ENCODE peak calls at places on chromosome 7, in nine cellular contexts. F, R, E, B, H, I, S, P and T are unnamed samples.
A peak's percentile ranks its signal among the peaks of the same experiment; 100 is the strongest.

GRCh38 chr7:2488681-2489080 is 12.5 kb upstream of the GRIFIN start:
- ATAC-seq in F (no peak), R (no peak), E (no peak), B (no peak), H (no peak), I (no peak), S (peak; percentile 16), P (no peak), T (peak; percentile 19)

GRCh38 chr7:84207620-84208019 is 13.0 kb upstream of the SEMA3A start:
- ATAC-seq in F (no peak), R (no peak), E (no peak), B (no peak), H (no peak), I (no peak), S (no peak), P (no peak), T (no peak)

GRCh38 chr7:32536585-32536984 is 41.3 kb downstream of the AVL9 start:
- ATAC-seq in F (no peak), R (peak; percentile 39), E (no peak), B (no peak), H (peak; percentile 34), I (no peak), S (no peak), P (no peak), T (no peak)

GRCh38 chr7:139767561-139767982 is 10.2 kb downstream of the HIPK2 start:
- ATAC-seq in F (peak; percentile 63), R (no peak), E (peak; percentile 76), B (peak; percentile 75), H (no peak), I (peak; percentile 83), S (no peak), P (peak; percentile 87), T (no peak)

GRCh38 chr7:47893238-47893637 is 55.0 kb downstream of the PKD1L1 start:
- ATAC-seq in F (no peak), R (no peak), E (no peak), B (no peak), H (no peak), I (no peak), S (no peak), P (no peak), T (no peak)

GRCh38 chr7:54837167-54837566 is 78.2 kb upstream of the SEC61G start:
- ATAC-seq in F (peak; percentile 15), R (peak; percentile 55), E (no peak), B (no peak), H (peak; percentile 64), I (no peak), S (peak; percentile 67), P (no peak), T (no peak)

GRCh38 chr7:18495412-18496335 is at the start of gene HDAC9:
- ATAC-seq in F (peak; percentile 79), R (peak; percentile 94), E (no peak), B (no peak), H (peak; percentile 92), I (peak; percentile 62), S (peak; percentile 31), P (peak; percentile 51), T (peak; percentile 75)

GRCh38 chr7:55514546-55515265 is 57.6 kb downstream of the VOPP1 start:
- ATAC-seq in F (peak; percentile 62), R (peak; percentile 27), E (no peak), B (no peak), H (peak; percentile 20), I (no peak), S (no peak), P (no peak), T (peak; percentile 31)

GRCh38 chr7:142908921-142909870 is 23.7 kb upstream of the TRPV6 start:
- ATAC-seq in F (peak; percentile 72), R (peak; percentile 59), E (no peak), B (peak; percentile 51), H (no peak), I (peak; percentile 28), S (peak; percentile 48), P (no peak), T (peak; percentile 64)

GRCh38 chr7:120363414-120363813 is 90.4 kb downstream of the KCND2 start:
- ATAC-seq in F (no peak), R (peak; percentile 42), E (no peak), B (no peak), H (no peak), I (no peak), S (no peak), P (no peak), T (no peak)